ENCODE peak calls at places on chromosomes 13 and 19, in eight cellular contexts. L is AG10803, H is GM12865, A is MM.1S, J is heart right ventricle, R is fibroblast of lung, Y is AG04450, K is endodermal cell. N is an unnamed sample.

GRCh38 chr19:3266792-3267469 is 42.5 kb downstream of the CELF5 start:
- DNase-seq in L (no peak), H (no peak), A (no peak), J (no peak), R (no peak), Y (no peak), K (no peak), N (no peak)

GRCh38 chr19:1063909-1064660 is 2.9 kb upstream of the ARHGAP45 start:
- DNase-seq in L (no peak), H (no peak), A (no peak), J (no peak), R (no peak), Y (no peak), K (peak; percentile 77), N (no peak)

GRCh38 chr13:106507560-106508274 is 27.7 kb downstream of the EFNB2 start:
- DNase-seq in L (peak; percentile 95), H (peak; percentile 15), A (no peak), J (no peak), R (peak; percentile 98), Y (peak; percentile 76), K (no peak), N (peak; percentile 89)

GRCh38 chr19:33390120-33390907 is 16.8 kb downstream of the CEBPG start:
- DNase-seq in L (peak; percentile 40), H (no peak), A (no peak), J (peak; percentile 62), R (peak; percentile 57), Y (no peak), K (no peak), N (peak; percentile 25)

GRCh38 chr13:32791545-32792172 is 205.4 kb downstream of the PDS5B start:
- DNase-seq in L (peak; percentile 1), H (peak; percentile 86), A (no peak), J (no peak), R (no peak), Y (no peak), K (no peak), N (no peak)

GRCh38 chr13:46321494-46322225 is 65.4 kb downstream of the RUBCNL start:
- DNase-seq in L (peak; percentile 67), H (peak; percentile 77), A (peak; percentile 39), J (peak; percentile 34), R (peak; percentile 76), Y (peak; percentile 10), K (peak; percentile 85), N (peak; percentile 77)

GRCh38 chr19:41575998-41576397 is at the start of gene CEACAM21:
- DNase-seq in L (no peak), H (peak; percentile 78), A (peak; percentile 48), J (peak; percentile 53), R (no peak), Y (no peak), K (no peak), N (no peak)

GRCh38 chr13:30341815-30342570 is 34.6 kb upstream of the KATNAL1 start:
- DNase-seq in L (peak; percentile 94), H (no peak), A (no peak), J (peak; percentile 81), R (peak; percentile 91), Y (peak; percentile 71), K (no peak), N (peak; percentile 90)

DNA sequence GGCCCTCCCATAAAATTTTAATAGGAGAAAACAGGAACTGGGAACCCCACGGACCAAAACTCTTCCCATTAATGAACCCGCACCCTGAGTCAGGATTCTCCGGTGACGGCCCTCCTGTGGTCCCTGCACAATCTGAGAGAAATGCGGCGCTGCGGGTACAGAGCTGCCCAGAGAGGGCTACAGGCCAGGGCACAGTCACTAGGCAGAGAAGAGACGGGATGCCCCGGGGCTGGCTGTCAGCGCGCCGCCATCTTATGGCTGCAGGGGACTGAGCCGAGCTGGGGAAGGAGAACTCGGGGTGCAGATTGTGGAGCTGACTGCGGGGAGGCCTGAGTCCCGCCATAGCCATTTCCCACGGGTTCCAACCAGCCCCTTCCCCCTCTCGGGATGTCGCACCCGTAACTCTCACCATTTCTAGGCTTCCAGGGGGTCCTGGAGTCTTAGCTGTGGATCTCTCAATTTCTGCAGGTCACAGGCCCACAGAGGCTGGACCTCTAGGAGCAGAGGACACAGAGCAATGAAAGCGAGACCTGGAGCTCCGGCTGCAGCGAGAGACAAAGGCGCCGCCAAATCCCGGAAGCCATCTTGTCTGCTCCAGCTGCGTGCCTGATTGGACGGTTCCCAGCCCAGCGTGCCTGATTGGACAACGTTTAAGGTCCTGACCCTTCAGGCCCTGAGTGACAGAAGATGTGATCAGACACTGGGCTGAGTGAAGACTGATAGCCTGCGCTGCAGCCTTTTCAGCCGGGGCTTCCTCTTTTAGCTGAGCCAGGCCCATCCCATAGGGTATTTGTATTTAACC is at the start of gene ZNF675:
- DNase-seq in L (peak; percentile 91), H (peak; percentile 96), A (peak; percentile 89), J (peak; percentile 95), R (peak; percentile 90), Y (peak; percentile 68), K (peak; percentile 98), N (peak; percentile 91)
- TF ChIP-seq CTCF in L (peak; percentile 7), H (no peak), A (no peak), J (no peak), R (no peak), Y (peak; percentile 5), K (no peak), N (peak; percentile 15)

GRCh38 chr13:59112375-59112774 is 1051.4 kb downstream of the DIAPH3 start:
- DNase-seq in L (peak; percentile 74), H (no peak), A (no peak), J (peak; percentile 26), R (peak; percentile 99), Y (peak; percentile 90), K (no peak), N (peak; percentile 95)

DNA sequence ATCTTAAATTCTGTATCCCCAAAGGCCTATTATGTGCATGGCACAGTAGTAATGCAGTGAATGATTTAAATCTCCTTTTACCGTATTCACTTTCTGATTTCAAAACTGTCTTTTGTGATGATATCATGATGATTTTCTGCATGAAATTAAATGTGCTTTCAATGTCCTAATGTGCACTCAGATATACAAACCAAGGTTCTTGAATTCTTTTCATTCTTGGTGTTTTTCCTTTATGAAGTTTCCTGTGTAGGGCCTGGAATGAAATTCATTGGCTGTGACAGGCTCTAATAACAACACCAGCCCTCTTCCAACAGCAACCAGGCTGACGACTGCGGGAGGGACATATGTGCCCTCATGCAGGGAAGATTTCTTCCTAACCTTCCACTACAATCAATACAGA is 1052.0 kb downstream of the DIAPH3 start:
- DNase-seq in L (peak; percentile 51), H (no peak), A (no peak), J (no peak), R (peak; percentile 76), Y (peak; percentile 42), K (no peak), N (peak; percentile 86)
- H3K4me3 ChIP-seq in L (no peak overlapping the region), H (no peak overlapping the region), A (no peak overlapping the region), J (no peak overlapping the region), R (no peak overlapping the region), Y (peak overlapping the region; percentile 29), K (no peak overlapping the region), N (no peak overlapping the region)

GRCh38 chr13:73169971-73170370 is 111.2 kb downstream of the KLF5 start:
- DNase-seq in L (no peak), H (peak; percentile 5), A (no peak), J (no peak), R (no peak), Y (no peak), K (peak; percentile 64), N (no peak)

GRCh38 chr13:73171242-73171641 is 112.4 kb downstream of the KLF5 start:
- DNase-seq in L (no peak), H (no peak), A (no peak), J (no peak), R (no peak), Y (no peak), K (no peak), N (no peak)

GRCh38 chr13:73173160-73173905 is 114.5 kb downstream of the KLF5 start:
- DNase-seq in L (no peak), H (no peak), A (no peak), J (no peak), R (no peak), Y (no peak), K (no peak), N (no peak)

GRCh38 chr13:73174521-73175010 is 115.8 kb downstream of the KLF5 start:
- DNase-seq in L (no peak), H (no peak), A (no peak), J (no peak), R (no peak), Y (no peak), K (no peak), N (no peak)

GRCh38 chr13:73171926-73172325 is 113.1 kb downstream of the KLF5 start:
- DNase-seq in L (no peak), H (no peak), A (no peak), J (no peak), R (peak; percentile 19), Y (no peak), K (peak; percentile 79), N (peak; percentile 77)
- TF ChIP-seq CTCF in L (no peak), H (no peak), A (no peak), J (no peak), R (no peak), Y (peak; percentile 23), K (peak; percentile 74), N (peak; percentile 25)

DNA sequence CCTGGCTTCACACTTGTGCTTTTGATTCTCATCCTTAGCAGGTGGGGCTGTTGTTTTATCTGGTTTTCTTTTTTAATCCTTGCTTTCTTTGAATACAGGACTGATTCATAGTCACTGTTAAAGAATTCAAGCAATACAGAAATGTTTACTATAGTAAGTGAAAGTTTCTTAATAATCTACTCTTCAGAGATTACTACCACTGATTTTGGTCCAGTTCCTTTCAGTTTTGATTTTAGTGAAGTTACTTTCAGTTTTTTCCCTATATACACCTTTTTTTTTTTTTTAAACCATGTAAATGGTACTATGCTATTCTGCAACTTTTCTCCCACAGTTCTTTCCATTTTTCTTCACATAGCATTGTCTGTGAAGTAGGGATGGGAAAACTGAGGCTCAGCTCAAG is 53.6 kb downstream of the GATAD2A start:
- DNase-seq in L (peak; percentile 44), H (peak; percentile 50), A (peak; percentile 12), J (no peak), R (peak; percentile 71), Y (no peak), K (no peak), N (peak; percentile 45)
- H3K4me3 ChIP-seq in L (no peak overlapping the region), H (peak overlapping the region; percentile 1), A (no peak overlapping the region), J (no peak overlapping the region), R (no peak overlapping the region), Y (peak overlapping the region; percentile 36), K (no peak overlapping the region), N (no peak overlapping the region)

DNA sequence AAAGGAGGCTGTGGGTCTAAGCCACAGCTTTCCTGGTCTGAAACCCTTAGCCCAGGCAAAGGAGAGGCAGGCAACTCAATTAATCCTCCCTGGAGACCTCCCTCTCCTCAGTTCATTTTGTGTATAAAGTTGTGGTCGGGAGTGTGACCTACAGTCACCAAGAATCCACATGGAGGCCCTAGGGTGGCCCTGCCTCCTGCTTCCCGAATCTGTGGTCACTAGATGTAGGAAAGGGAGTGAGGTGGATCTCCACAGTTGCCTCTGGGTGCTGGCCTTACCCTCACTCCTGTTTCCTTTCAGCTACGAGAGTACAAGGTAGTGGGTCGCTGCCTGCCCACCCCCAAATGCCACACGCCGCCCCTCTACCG is 1.3 kb downstream of the RPL18A start:
- DNase-seq in L (no peak), H (no peak), A (no peak), J (no peak), R (no peak), Y (no peak), K (no peak), N (no peak)
- TF ChIP-seq CTCF in L (no peak), H (no peak), A (no peak), J (no peak), R (no peak), Y (no peak), K (no peak), N (no peak)

GRCh38 chr13:95678967-95679366 is 2.0 kb downstream of the DNAJC3 start:
- DNase-seq in L (no peak), H (no peak), A (no peak), J (no peak), R (no peak), Y (no peak), K (no peak), N (no peak)
- H3K4me3 ChIP-seq in L (peak overlapping the region; percentile 83), H (peak overlapping the region; percentile 81), A (peak overlapping the region; percentile 91), J (peak overlapping the region; percentile 94), R (peak overlapping the region; percentile 97), Y (peak overlapping the region; percentile 88), K (peak overlapping the region; percentile 94), N (peak overlapping the region; percentile 87)

N was measured in cardiac fibroblast.